ENCODE peak calls at places on chromosomes 1 and 21, in nine cellular contexts. One of them, this sample, is unnamed.
A peak's percentile ranks its signal among the peaks of the same experiment; 100 is the strongest.

GRCh38 chr1:1051127-1051810 is 22.8 kb downstream of the RNF223 start:
- DNase-seq in stimulated activated CD4-positive, alpha-beta T cell treated with anti-CD3 and anti-CD28 coated beads, TNF-alpha, amount 100 ng/mL, for 24 hours: no peak
- DNase-seq in Daoy: no peak
- DNase-seq in islet precursor cell: no peak
- DNase-seq in stimulated activated naive B cell treated with anti-CD40 and anti-IgM and Interleukin-4, amounts not matched to agents 10 μg/mL and 1 μg/mL and 100 μg/mL, for 72 hours: no peak
- DNase-seq in putamen: no peak
- DNase-seq in A673: no peak
- DNase-seq in sigmoid colon: no peak
- DNase-seq in skeletal muscle cell: no peak
- DNase-seq in this sample: no peak

GRCh38 chr1:234958702-234959649 is 169.7 kb downstream of the TOMM20 start:
- DNase-seq in Daoy: no peak
- DNase-seq in putamen: no peak
- DNase-seq in skeletal muscle cell: no peak
- DNase-seq in stimulated activated CD4-positive, alpha-beta T cell treated with anti-CD3 and anti-CD28 coated beads, TNF-alpha, amount 100 ng/mL, for 24 hours: no peak
- DNase-seq in sigmoid colon: no peak
- DNase-seq in stimulated activated naive B cell treated with anti-CD40 and anti-IgM and Interleukin-4, amounts not matched to agents 10 μg/mL and 1 μg/mL and 100 μg/mL, for 72 hours: no peak
- DNase-seq in islet precursor cell: no peak
- DNase-seq in A673: no peak
- DNase-seq in this sample: no peak

GRCh38 chr1:31930827-31931226 is 7.3 kb downstream of the PTP4A2 start:
- DNase-seq in A673: no peak
- DNase-seq in skeletal muscle cell: no peak
- DNase-seq in sigmoid colon: no peak
- DNase-seq in islet precursor cell: no peak
- DNase-seq in Daoy: no peak
- DNase-seq in stimulated activated CD4-positive, alpha-beta T cell treated with anti-CD3 and anti-CD28 coated beads, TNF-alpha, amount 100 ng/mL, for 24 hours: no peak
- DNase-seq in putamen: no peak
- DNase-seq in stimulated activated naive B cell treated with anti-CD40 and anti-IgM and Interleukin-4, amounts not matched to agents 10 μg/mL and 1 μg/mL and 100 μg/mL, for 72 hours: no peak
- DNase-seq in this sample: no peak

GRCh38 chr1:246703581-246703980 is 20.6 kb upstream of the SCCPDH start:
- DNase-seq in stimulated activated naive B cell treated with anti-CD40 and anti-IgM and Interleukin-4, amounts not matched to agents 10 μg/mL and 1 μg/mL and 100 μg/mL, for 72 hours: no peak
- DNase-seq in islet precursor cell: no peak
- DNase-seq in stimulated activated CD4-positive, alpha-beta T cell treated with anti-CD3 and anti-CD28 coated beads, TNF-alpha, amount 100 ng/mL, for 24 hours: no peak
- DNase-seq in sigmoid colon: no peak
- DNase-seq in A673: peak; percentile 32
- DNase-seq in skeletal muscle cell: no peak
- DNase-seq in Daoy: no peak
- DNase-seq in putamen: no peak
- DNase-seq in this sample: peak; percentile 38

GRCh38 chr1:21217812-21218596 is 41.3 kb upstream of the EIF4G3 start:
- DNase-seq in A673: peak; percentile 53
- DNase-seq in skeletal muscle cell: no peak
- DNase-seq in Daoy: peak; percentile 55
- DNase-seq in islet precursor cell: peak; percentile 86
- DNase-seq in stimulated activated naive B cell treated with anti-CD40 and anti-IgM and Interleukin-4, amounts not matched to agents 10 μg/mL and 1 μg/mL and 100 μg/mL, for 72 hours: no peak
- DNase-seq in stimulated activated CD4-positive, alpha-beta T cell treated with anti-CD3 and anti-CD28 coated beads, TNF-alpha, amount 100 ng/mL, for 24 hours: peak; percentile 33
- DNase-seq in putamen: no peak
- DNase-seq in sigmoid colon: no peak
- DNase-seq in this sample: peak; percentile 72

GRCh38 chr1:5667513-5668325 is 324.5 kb downstream of the NPHP4 start:
- DNase-seq in putamen: no peak
- DNase-seq in A673: peak; percentile 16
- DNase-seq in islet precursor cell: no peak
- DNase-seq in stimulated activated naive B cell treated with anti-CD40 and anti-IgM and Interleukin-4, amounts not matched to agents 10 μg/mL and 1 μg/mL and 100 μg/mL, for 72 hours: no peak
- DNase-seq in Daoy: no peak
- DNase-seq in stimulated activated CD4-positive, alpha-beta T cell treated with anti-CD3 and anti-CD28 coated beads, TNF-alpha, amount 100 ng/mL, for 24 hours: no peak
- DNase-seq in skeletal muscle cell: no peak
- DNase-seq in sigmoid colon: peak; percentile 52
- DNase-seq in this sample: no peak

GRCh38 chr1:983736-984475 is 2.0 kb upstream of the PERM1 start:
- DNase-seq in A673: no peak
- DNase-seq in islet precursor cell: peak; percentile 68
- DNase-seq in skeletal muscle cell: no peak
- DNase-seq in sigmoid colon: peak; percentile 71
- DNase-seq in stimulated activated naive B cell treated with anti-CD40 and anti-IgM and Interleukin-4, amounts not matched to agents 10 μg/mL and 1 μg/mL and 100 μg/mL, for 72 hours: peak; percentile 39
- DNase-seq in stimulated activated CD4-positive, alpha-beta T cell treated with anti-CD3 and anti-CD28 coated beads, TNF-alpha, amount 100 ng/mL, for 24 hours: peak; percentile 59
- DNase-seq in Daoy: peak; percentile 54
- DNase-seq in putamen: no peak
- DNase-seq in this sample: peak; percentile 70

GRCh38 chr1:18936814-18937481 is 19.5 kb downstream of the IFFO2 start:
- DNase-seq in skeletal muscle cell: no peak
- DNase-seq in stimulated activated CD4-positive, alpha-beta T cell treated with anti-CD3 and anti-CD28 coated beads, TNF-alpha, amount 100 ng/mL, for 24 hours: no peak
- DNase-seq in stimulated activated naive B cell treated with anti-CD40 and anti-IgM and Interleukin-4, amounts not matched to agents 10 μg/mL and 1 μg/mL and 100 μg/mL, for 72 hours: no peak
- DNase-seq in islet precursor cell: no peak
- DNase-seq in Daoy: no peak
- DNase-seq in putamen: no peak
- DNase-seq in sigmoid colon: no peak
- DNase-seq in A673: no peak
- DNase-seq in this sample: no peak

GRCh38 chr1:15027515-15027948 is 126.0 kb upstream of the TMEM51 start:
- DNase-seq in islet precursor cell: peak; percentile 87
- DNase-seq in stimulated activated CD4-positive, alpha-beta T cell treated with anti-CD3 and anti-CD28 coated beads, TNF-alpha, amount 100 ng/mL, for 24 hours: peak; percentile 50
- DNase-seq in stimulated activated naive B cell treated with anti-CD40 and anti-IgM and Interleukin-4, amounts not matched to agents 10 μg/mL and 1 μg/mL and 100 μg/mL, for 72 hours: no peak
- DNase-seq in sigmoid colon: peak; percentile 84
- DNase-seq in skeletal muscle cell: no peak
- DNase-seq in putamen: peak; percentile 50
- DNase-seq in Daoy: peak; percentile 74
- DNase-seq in A673: peak; percentile 57
- DNase-seq in this sample: peak; percentile 67

GRCh38 chr1:51240096-51240495 is 4.0 kb downstream of the RNF11 start:
- DNase-seq in A673: no peak
- DNase-seq in skeletal muscle cell: no peak
- DNase-seq in putamen: no peak
- DNase-seq in islet precursor cell: no peak
- DNase-seq in Daoy: no peak
- DNase-seq in stimulated activated CD4-positive, alpha-beta T cell treated with anti-CD3 and anti-CD28 coated beads, TNF-alpha, amount 100 ng/mL, for 24 hours: no peak
- DNase-seq in stimulated activated naive B cell treated with anti-CD40 and anti-IgM and Interleukin-4, amounts not matched to agents 10 μg/mL and 1 μg/mL and 100 μg/mL, for 72 hours: no peak
- DNase-seq in sigmoid colon: no peak
- DNase-seq in this sample: no peak

GRCh38 chr1:194512361-194512760 is 1325.9 kb upstream of the B3GALT2 start:
- DNase-seq in Daoy: no peak
- DNase-seq in islet precursor cell: no peak
- DNase-seq in stimulated activated naive B cell treated with anti-CD40 and anti-IgM and Interleukin-4, amounts not matched to agents 10 μg/mL and 1 μg/mL and 100 μg/mL, for 72 hours: no peak
- DNase-seq in A673: no peak
- DNase-seq in skeletal muscle cell: no peak
- DNase-seq in stimulated activated CD4-positive, alpha-beta T cell treated with anti-CD3 and anti-CD28 coated beads, TNF-alpha, amount 100 ng/mL, for 24 hours: no peak
- DNase-seq in sigmoid colon: no peak
- DNase-seq in putamen: peak; percentile 28
- DNase-seq in this sample: no peak

GRCh38 chr1:175373786-175374623 is 181.4 kb upstream of the KIAA0040 start:
- DNase-seq in Daoy: peak; percentile 41
- DNase-seq in stimulated activated naive B cell treated with anti-CD40 and anti-IgM and Interleukin-4, amounts not matched to agents 10 μg/mL and 1 μg/mL and 100 μg/mL, for 72 hours: no peak
- DNase-seq in islet precursor cell: peak; percentile 81
- DNase-seq in putamen: no peak
- DNase-seq in A673: peak; percentile 51
- DNase-seq in skeletal muscle cell: no peak
- DNase-seq in sigmoid colon: no peak
- DNase-seq in stimulated activated CD4-positive, alpha-beta T cell treated with anti-CD3 and anti-CD28 coated beads, TNF-alpha, amount 100 ng/mL, for 24 hours: peak; percentile 9
- DNase-seq in this sample: peak; percentile 75

GRCh38 chr1:66575739-66576138 is 41.8 kb downstream of the SGIP1 start:
- DNase-seq in islet precursor cell: peak; percentile 65
- DNase-seq in stimulated activated naive B cell treated with anti-CD40 and anti-IgM and Interleukin-4, amounts not matched to agents 10 μg/mL and 1 μg/mL and 100 μg/mL, for 72 hours: no peak
- DNase-seq in skeletal muscle cell: peak; percentile 64
- DNase-seq in A673: no peak
- DNase-seq in sigmoid colon: peak; percentile 67
- DNase-seq in putamen: no peak
- DNase-seq in Daoy: no peak
- DNase-seq in stimulated activated CD4-positive, alpha-beta T cell treated with anti-CD3 and anti-CD28 coated beads, TNF-alpha, amount 100 ng/mL, for 24 hours: no peak
- DNase-seq in this sample: no peak

GRCh38 chr1:27949027-27949426 is 10.7 kb upstream of the XKR8 start:
- DNase-seq in A673: no peak
- DNase-seq in skeletal muscle cell: no peak
- DNase-seq in stimulated activated CD4-positive, alpha-beta T cell treated with anti-CD3 and anti-CD28 coated beads, TNF-alpha, amount 100 ng/mL, for 24 hours: no peak
- DNase-seq in sigmoid colon: no peak
- DNase-seq in stimulated activated naive B cell treated with anti-CD40 and anti-IgM and Interleukin-4, amounts not matched to agents 10 μg/mL and 1 μg/mL and 100 μg/mL, for 72 hours: no peak
- DNase-seq in islet precursor cell: no peak
- DNase-seq in Daoy: no peak
- DNase-seq in putamen: no peak
- DNase-seq in this sample: no peak

GRCh38 chr1:47936916-47937551 is 60.2 kb downstream of the TRABD2B start:
- DNase-seq in stimulated activated naive B cell treated with anti-CD40 and anti-IgM and Interleukin-4, amounts not matched to agents 10 μg/mL and 1 μg/mL and 100 μg/mL, for 72 hours: no peak
- DNase-seq in islet precursor cell: no peak
- DNase-seq in putamen: no peak
- DNase-seq in Daoy: no peak
- DNase-seq in skeletal muscle cell: no peak
- DNase-seq in sigmoid colon: no peak
- DNase-seq in A673: no peak
- DNase-seq in stimulated activated CD4-positive, alpha-beta T cell treated with anti-CD3 and anti-CD28 coated beads, TNF-alpha, amount 100 ng/mL, for 24 hours: no peak
- DNase-seq in this sample: no peak

GRCh38 chr1:66300280-66300973 is 233.5 kb upstream of the SGIP1 start:
- DNase-seq in islet precursor cell: no peak
- DNase-seq in putamen: no peak
- DNase-seq in sigmoid colon: no peak
- DNase-seq in stimulated activated naive B cell treated with anti-CD40 and anti-IgM and Interleukin-4, amounts not matched to agents 10 μg/mL and 1 μg/mL and 100 μg/mL, for 72 hours: no peak
- DNase-seq in Daoy: no peak
- DNase-seq in A673: no peak
- DNase-seq in stimulated activated CD4-positive, alpha-beta T cell treated with anti-CD3 and anti-CD28 coated beads, TNF-alpha, amount 100 ng/mL, for 24 hours: no peak
- DNase-seq in skeletal muscle cell: no peak
- DNase-seq in this sample: no peak

GRCh38 chr1:172427191-172427590 is 6.7 kb downstream of the C1orf105 start:
- DNase-seq in skeletal muscle cell: no peak
- DNase-seq in stimulated activated CD4-positive, alpha-beta T cell treated with anti-CD3 and anti-CD28 coated beads, TNF-alpha, amount 100 ng/mL, for 24 hours: no peak
- DNase-seq in stimulated activated naive B cell treated with anti-CD40 and anti-IgM and Interleukin-4, amounts not matched to agents 10 μg/mL and 1 μg/mL and 100 μg/mL, for 72 hours: no peak
- DNase-seq in A673: no peak
- DNase-seq in putamen: no peak
- DNase-seq in islet precursor cell: no peak
- DNase-seq in sigmoid colon: no peak
- DNase-seq in Daoy: no peak
- DNase-seq in this sample: no peak

GRCh38 chr1:246113555-246114095 is 393.5 kb downstream of the SMYD3 start:
- DNase-seq in stimulated activated CD4-positive, alpha-beta T cell treated with anti-CD3 and anti-CD28 coated beads, TNF-alpha, amount 100 ng/mL, for 24 hours: no peak
- DNase-seq in Daoy: no peak
- DNase-seq in sigmoid colon: no peak
- DNase-seq in islet precursor cell: no peak
- DNase-seq in skeletal muscle cell: no peak
- DNase-seq in putamen: no peak
- DNase-seq in stimulated activated naive B cell treated with anti-CD40 and anti-IgM and Interleukin-4, amounts not matched to agents 10 μg/mL and 1 μg/mL and 100 μg/mL, for 72 hours: no peak
- DNase-seq in A673: no peak
- DNase-seq in this sample: no peak

GRCh38 chr1:112508242-112509004 is at the start of gene WNT2B:
- DNase-seq in Daoy: peak; percentile 62
- DNase-seq in islet precursor cell: no peak
- DNase-seq in stimulated activated naive B cell treated with anti-CD40 and anti-IgM and Interleukin-4, amounts not matched to agents 10 μg/mL and 1 μg/mL and 100 μg/mL, for 72 hours: no peak
- DNase-seq in sigmoid colon: no peak
- DNase-seq in A673: peak; percentile 52
- DNase-seq in putamen: peak; percentile 41
- DNase-seq in skeletal muscle cell: no peak
- DNase-seq in stimulated activated CD4-positive, alpha-beta T cell treated with anti-CD3 and anti-CD28 coated beads, TNF-alpha, amount 100 ng/mL, for 24 hours: peak; percentile 36
- DNase-seq in this sample: no peak

GRCh38 chr21:39519835-39520234 is 68.1 kb downstream of the SH3BGR start:
- DNase-seq in A673: no peak
- DNase-seq in stimulated activated naive B cell treated with anti-CD40 and anti-IgM and Interleukin-4, amounts not matched to agents 10 μg/mL and 1 μg/mL and 100 μg/mL, for 72 hours: no peak
- DNase-seq in Daoy: no peak
- DNase-seq in sigmoid colon: no peak
- DNase-seq in putamen: no peak
- DNase-seq in islet precursor cell: no peak
- DNase-seq in skeletal muscle cell: no peak
- DNase-seq in stimulated activated CD4-positive, alpha-beta T cell treated with anti-CD3 and anti-CD28 coated beads, TNF-alpha, amount 100 ng/mL, for 24 hours: no peak
- DNase-seq in this sample: no peak

GRCh38 chr21:45801989-45802388 is 158.5 kb downstream of the PCBP3 start:
- DNase-seq in putamen: no peak
- DNase-seq in stimulated activated CD4-positive, alpha-beta T cell treated with anti-CD3 and anti-CD28 coated beads, TNF-alpha, amount 100 ng/mL, for 24 hours: no peak
- DNase-seq in stimulated activated naive B cell treated with anti-CD40 and anti-IgM and Interleukin-4, amounts not matched to agents 10 μg/mL and 1 μg/mL and 100 μg/mL, for 72 hours: no peak
- DNase-seq in sigmoid colon: no peak
- DNase-seq in skeletal muscle cell: no peak
- DNase-seq in Daoy: no peak
- DNase-seq in A673: no peak
- DNase-seq in islet precursor cell: no peak
- DNase-seq in this sample: no peak

GRCh38 chr1:22680736-22681135 is 27.7 kb downstream of the C1QB start:
- DNase-seq in sigmoid colon: no peak
- DNase-seq in putamen: no peak
- DNase-seq in islet precursor cell: no peak
- DNase-seq in skeletal muscle cell: no peak
- DNase-seq in stimulated activated naive B cell treated with anti-CD40 and anti-IgM and Interleukin-4, amounts not matched to agents 10 μg/mL and 1 μg/mL and 100 μg/mL, for 72 hours: no peak
- DNase-seq in Daoy: no peak
- DNase-seq in A673: no peak
- DNase-seq in stimulated activated CD4-positive, alpha-beta T cell treated with anti-CD3 and anti-CD28 coated beads, TNF-alpha, amount 100 ng/mL, for 24 hours: no peak
- DNase-seq in this sample: no peak

GRCh38 chr1:46102769-46103476 is 29.5 kb downstream of the PIK3R3 start:
- DNase-seq in Daoy: peak; percentile 47
- DNase-seq in islet precursor cell: no peak
- DNase-seq in stimulated activated naive B cell treated with anti-CD40 and anti-IgM and Interleukin-4, amounts not matched to agents 10 μg/mL and 1 μg/mL and 100 μg/mL, for 72 hours: no peak
- DNase-seq in A673: no peak
- DNase-seq in sigmoid colon: no peak
- DNase-seq in stimulated activated CD4-positive, alpha-beta T cell treated with anti-CD3 and anti-CD28 coated beads, TNF-alpha, amount 100 ng/mL, for 24 hours: peak; percentile 5
- DNase-seq in skeletal muscle cell: no peak
- DNase-seq in putamen: no peak
- DNase-seq in this sample: no peak

GRCh38 chr1:94240822-94241221 is 3.4 kb upstream of the ARHGAP29 start:
- DNase-seq in A673: peak; percentile 57
- DNase-seq in putamen: no peak
- DNase-seq in Daoy: peak; percentile 23
- DNase-seq in skeletal muscle cell: no peak
- DNase-seq in islet precursor cell: no peak
- DNase-seq in stimulated activated CD4-positive, alpha-beta T cell treated with anti-CD3 and anti-CD28 coated beads, TNF-alpha, amount 100 ng/mL, for 24 hours: no peak
- DNase-seq in stimulated activated naive B cell treated with anti-CD40 and anti-IgM and Interleukin-4, amounts not matched to agents 10 μg/mL and 1 μg/mL and 100 μg/mL, for 72 hours: no peak
- DNase-seq in sigmoid colon: no peak
- DNase-seq in this sample: peak; percentile 41

GRCh38 chr1:200473698-200474371 is 64.0 kb upstream of the ZNF281 start:
- DNase-seq in islet precursor cell: no peak
- DNase-seq in stimulated activated naive B cell treated with anti-CD40 and anti-IgM and Interleukin-4, amounts not matched to agents 10 μg/mL and 1 μg/mL and 100 μg/mL, for 72 hours: no peak
- DNase-seq in A673: no peak
- DNase-seq in skeletal muscle cell: no peak
- DNase-seq in sigmoid colon: no peak
- DNase-seq in putamen: no peak
- DNase-seq in Daoy: no peak
- DNase-seq in stimulated activated CD4-positive, alpha-beta T cell treated with anti-CD3 and anti-CD28 coated beads, TNF-alpha, amount 100 ng/mL, for 24 hours: peak; percentile 22
- DNase-seq in this sample: no peak

GRCh38 chr1:206634365-206635079 is 814 bp upstream of the DYRK3 start:
- DNase-seq in stimulated activated CD4-positive, alpha-beta T cell treated with anti-CD3 and anti-CD28 coated beads, TNF-alpha, amount 100 ng/mL, for 24 hours: peak; percentile 77
- DNase-seq in stimulated activated naive B cell treated with anti-CD40 and anti-IgM and Interleukin-4, amounts not matched to agents 10 μg/mL and 1 μg/mL and 100 μg/mL, for 72 hours: peak; percentile 36
- DNase-seq in A673: peak; percentile 94
- DNase-seq in putamen: peak; percentile 84
- DNase-seq in islet precursor cell: peak; percentile 86
- DNase-seq in Daoy: peak; percentile 92
- DNase-seq in sigmoid colon: peak; percentile 97
- DNase-seq in skeletal muscle cell: peak; percentile 60
- DNase-seq in this sample: peak; percentile 90

GRCh38 chr1:161216945-161217712 is 2.0 kb downstream of the FCER1G start:
- DNase-seq in A673: no peak
- DNase-seq in islet precursor cell: peak; percentile 79
- DNase-seq in stimulated activated naive B cell treated with anti-CD40 and anti-IgM and Interleukin-4, amounts not matched to agents 10 μg/mL and 1 μg/mL and 100 μg/mL, for 72 hours: peak; percentile 54
- DNase-seq in Daoy: peak; percentile 50
- DNase-seq in stimulated activated CD4-positive, alpha-beta T cell treated with anti-CD3 and anti-CD28 coated beads, TNF-alpha, amount 100 ng/mL, for 24 hours: no peak
- DNase-seq in sigmoid colon: peak; percentile 66
- DNase-seq in putamen: no peak
- DNase-seq in skeletal muscle cell: peak; percentile 80
- DNase-seq in this sample: peak; percentile 68

GRCh38 chr1:202687819-202688218 is 22.4 kb downstream of the SYT2 start:
- DNase-seq in sigmoid colon: no peak
- DNase-seq in stimulated activated CD4-positive, alpha-beta T cell treated with anti-CD3 and anti-CD28 coated beads, TNF-alpha, amount 100 ng/mL, for 24 hours: no peak
- DNase-seq in putamen: no peak
- DNase-seq in Daoy: no peak
- DNase-seq in skeletal muscle cell: no peak
- DNase-seq in stimulated activated naive B cell treated with anti-CD40 and anti-IgM and Interleukin-4, amounts not matched to agents 10 μg/mL and 1 μg/mL and 100 μg/mL, for 72 hours: no peak
- DNase-seq in islet precursor cell: no peak
- DNase-seq in A673: no peak
- DNase-seq in this sample: no peak

GRCh38 chr21:38439957-38440356 is 58.3 kb downstream of the ERG start:
- DNase-seq in Daoy: peak; percentile 41
- DNase-seq in skeletal muscle cell: no peak
- DNase-seq in stimulated activated naive B cell treated with anti-CD40 and anti-IgM and Interleukin-4, amounts not matched to agents 10 μg/mL and 1 μg/mL and 100 μg/mL, for 72 hours: no peak
- DNase-seq in stimulated activated CD4-positive, alpha-beta T cell treated with anti-CD3 and anti-CD28 coated beads, TNF-alpha, amount 100 ng/mL, for 24 hours: no peak
- DNase-seq in putamen: no peak
- DNase-seq in sigmoid colon: no peak
- DNase-seq in A673: no peak
- DNase-seq in islet precursor cell: no peak
- DNase-seq in this sample: no peak

GRCh38 chr1:177824508-177824982 is 145.3 kb downstream of the SEC16B start:
- DNase-seq in stimulated activated CD4-positive, alpha-beta T cell treated with anti-CD3 and anti-CD28 coated beads, TNF-alpha, amount 100 ng/mL, for 24 hours: no peak
- DNase-seq in islet precursor cell: peak; percentile 2
- DNase-seq in sigmoid colon: no peak
- DNase-seq in putamen: no peak
- DNase-seq in skeletal muscle cell: no peak
- DNase-seq in A673: no peak
- DNase-seq in stimulated activated naive B cell treated with anti-CD40 and anti-IgM and Interleukin-4, amounts not matched to agents 10 μg/mL and 1 μg/mL and 100 μg/mL, for 72 hours: no peak
- DNase-seq in Daoy: no peak
- DNase-seq in this sample: no peak

GRCh38 chr1:43994794-43995790 is 3.7 kb downstream of the CCDC24 start:
- DNase-seq in putamen: no peak
- DNase-seq in skeletal muscle cell: no peak
- DNase-seq in Daoy: peak; percentile 65
- DNase-seq in sigmoid colon: no peak
- DNase-seq in A673: no peak
- DNase-seq in stimulated activated CD4-positive, alpha-beta T cell treated with anti-CD3 and anti-CD28 coated beads, TNF-alpha, amount 100 ng/mL, for 24 hours: no peak
- DNase-seq in islet precursor cell: peak; percentile 89
- DNase-seq in stimulated activated naive B cell treated with anti-CD40 and anti-IgM and Interleukin-4, amounts not matched to agents 10 μg/mL and 1 μg/mL and 100 μg/mL, for 72 hours: no peak
- DNase-seq in this sample: peak; percentile 87

This sample was measured in Karpas-422.